ENCODE peak calls at places on chromosomes 11 and 22, in five cellular contexts. C is PC-9; E is heart right ventricle; M is GM23338; I is CD8-positive, alpha-beta T cell. Y is an unnamed sample.

GRCh38 chr11:70942593-70942992 is 309.8 kb downstream of the SHANK2 start:
- DNase-seq in M (peak), C (no peak), I (no peak), E (no peak), Y (no peak)

GRCh38 chr11:67640021-67640757 is 626 bp upstream of the TBX10 start:
- DNase-seq in I (peak), E (peak), C (peak), M (peak), Y (no peak)

GRCh38 chr11:6237271-6237670 is 1.6 kb upstream of the CNGA4 start:
- DNase-seq in C (no peak), M (no peak), I (no peak), E (no peak), Y (no peak)

GRCh38 chr11:58787903-58788302 is 56.2 kb upstream of the GLYAT start:
- DNase-seq in I (no peak), C (peak), E (no peak), M (no peak), Y (no peak)

GRCh38 chr11:132186699-132187098 is 816.3 kb downstream of the NTM start:
- DNase-seq in E (no peak), I (no peak), C (no peak), M (peak), Y (no peak)

GRCh38 chr22:39416319-39416718 is 16.7 kb downstream of the TAB1 start:
- DNase-seq in M (no peak), C (no peak), E (no peak), I (peak), Y (no peak)

GRCh38 chr11:102927624-102927990 is 27.9 kb downstream of the MMP13 start:
- DNase-seq in C (no peak), I (no peak), E (no peak), M (no peak), Y (no peak)

GRCh38 chr11:117217685-117218084 is 14.2 kb downstream of the PCSK7 start:
- DNase-seq in E (peak), M (no peak), I (no peak), C (no peak), Y (no peak)

GRCh38 chr11:61693897-61694840 is 14.0 kb downstream of the DAGLA start:
- DNase-seq in M (no peak), I (no peak), C (no peak), E (no peak), Y (no peak)

GRCh38 chr11:11391796-11392195 is 38.7 kb upstream of the CSNK2A3 start:
- DNase-seq in M (no peak), I (no peak), E (no peak), C (no peak), Y (no peak)

GRCh38 chr11:8327761-8328192 is 64.1 kb upstream of the LMO1 start:
- DNase-seq in M (no peak), I (no peak), C (no peak), E (no peak), Y (no peak)

GRCh38 chr11:108858624-108859023 is 193.8 kb downstream of the DDX10 start:
- DNase-seq in M (no peak), E (no peak), I (no peak), C (no peak), Y (no peak)

GRCh38 chr11:104946907-104947306 is 21.5 kb downstream of the CASP4 start:
- DNase-seq in I (no peak), E (no peak), C (peak), M (peak), Y (no peak)

GRCh38 chr11:65606876-65607613 is 7.0 kb downstream of the MAP3K11 start:
- DNase-seq in I (no peak), M (peak), C (no peak), E (peak), Y (peak)

GRCh38 chr11:102267602-102268001 is 49.7 kb upstream of the BIRC3 start:
- DNase-seq in E (no peak), I (no peak), C (peak), M (no peak), Y (no peak)

GRCh38 chr11:95324826-95325225 is 93.8 kb upstream of the SESN3 start:
- DNase-seq in E (no peak), C (no peak), M (no peak), I (no peak), Y (no peak)

GRCh38 chr11:69880041-69880802 is 61.0 kb upstream of the FGF3 start:
- DNase-seq in C (peak), I (no peak), M (no peak), E (no peak), Y (no peak)

GRCh38 chr11:93529707-93530467 is 13.3 kb downstream of the SMCO4 start:
- DNase-seq in C (no peak), E (no peak), I (no peak), M (no peak), Y (no peak)

GRCh38 chr22:17512960-17513359 is 50.3 kb upstream of the SLC25A18 start:
- DNase-seq in C (no peak), I (no peak), E (no peak), M (no peak), Y (no peak)

GRCh38 chr22:17513612-17514011 is 49.7 kb upstream of the SLC25A18 start:
- DNase-seq in E (no peak), I (no peak), C (no peak), M (no peak), Y (no peak)

GRCh38 chr22:17514092-17514491 is 49.2 kb upstream of the SLC25A18 start:
- DNase-seq in E (peak), C (no peak), I (no peak), M (no peak), Y (no peak)

GRCh38 chr22:17523925-17524324 is 39.4 kb upstream of the SLC25A18 start:
- DNase-seq in M (no peak), C (no peak), I (no peak), E (no peak), Y (no peak)

GRCh38 chr22:17518379-17518778 is 44.9 kb upstream of the SLC25A18 start:
- DNase-seq in E (no peak), C (no peak), I (no peak), M (no peak), Y (no peak)
- H3K27ac ChIP-seq in E (no peak), C (no peak), I (no peak), M (peak), Y (no peak)

GRCh38 chr11:106217456-106217855 is 140.0 kb downstream of the AASDHPPT start:
- DNase-seq in M (no peak), E (no peak), I (no peak), C (no peak), Y (no peak)

GRCh38 chr11:106222626-106223025 is 145.2 kb downstream of the AASDHPPT start:
- DNase-seq in E (no peak), M (peak), I (no peak), C (no peak), Y (no peak)

GRCh38 chr11:106216281-106216680 is 138.8 kb downstream of the AASDHPPT start:
- DNase-seq in I (no peak), M (no peak), C (no peak), E (peak), Y (no peak)

DNA sequence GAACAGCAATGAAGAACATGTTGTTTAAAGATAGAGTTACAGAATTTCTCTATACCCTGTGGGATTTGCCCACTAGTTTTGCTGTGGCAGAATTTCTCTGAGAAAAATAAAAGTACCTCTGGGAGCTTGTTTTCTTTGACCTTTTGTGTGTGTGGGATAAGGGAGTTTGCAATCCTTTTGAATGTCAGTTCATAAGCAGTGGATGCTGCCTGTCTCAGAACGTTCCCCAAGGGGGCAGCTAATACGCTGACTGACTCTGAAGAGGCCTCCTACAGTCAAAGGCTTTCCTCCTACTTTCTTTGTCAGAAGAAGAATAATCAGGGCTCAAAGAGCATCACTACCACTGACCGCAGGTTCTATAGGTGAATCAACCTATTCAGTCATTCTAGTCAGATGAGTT is 140.6 kb downstream of the AASDHPPT start:
- DNase-seq in I (no peak), C (no peak), M (peak), E (no peak), Y (no peak)
- H3K27ac ChIP-seq in I (no peak), C (no peak), M (no peak), E (no peak), Y (no peak)

DNA sequence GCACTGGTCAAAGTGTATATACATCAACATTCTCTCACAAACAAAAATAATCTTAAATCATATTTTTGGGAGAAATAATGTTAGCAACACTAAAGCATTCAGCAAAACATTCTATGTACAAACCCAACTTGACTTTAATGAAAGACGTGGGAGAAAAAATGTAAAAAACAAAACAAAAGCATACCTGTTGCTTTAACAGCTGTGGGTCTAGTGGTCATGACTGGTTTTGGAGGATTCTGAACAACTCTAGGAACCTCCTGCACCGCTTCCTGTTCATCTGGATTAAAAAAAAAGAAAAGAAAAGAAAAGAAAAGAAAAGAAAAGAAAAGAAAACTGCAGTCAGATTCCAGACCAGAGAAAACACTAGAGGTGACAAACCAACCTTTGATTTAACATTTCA is 2.1 kb downstream of the FNBP4 start:
- DNase-seq in I (no peak), M (no peak), C (no peak), E (no peak), Y (no peak)
- H3K27ac ChIP-seq in I (peak), M (peak), C (peak), E (peak), Y (no peak)

GRCh38 chr11:27423125-27423524 is 49.5 kb downstream of the LGR4 start:
- DNase-seq in I (no peak), C (peak), E (peak), M (peak), Y (no peak)
- H3K27ac ChIP-seq in I (no peak), C (peak), E (peak), M (peak), Y (no peak)

DNA sequence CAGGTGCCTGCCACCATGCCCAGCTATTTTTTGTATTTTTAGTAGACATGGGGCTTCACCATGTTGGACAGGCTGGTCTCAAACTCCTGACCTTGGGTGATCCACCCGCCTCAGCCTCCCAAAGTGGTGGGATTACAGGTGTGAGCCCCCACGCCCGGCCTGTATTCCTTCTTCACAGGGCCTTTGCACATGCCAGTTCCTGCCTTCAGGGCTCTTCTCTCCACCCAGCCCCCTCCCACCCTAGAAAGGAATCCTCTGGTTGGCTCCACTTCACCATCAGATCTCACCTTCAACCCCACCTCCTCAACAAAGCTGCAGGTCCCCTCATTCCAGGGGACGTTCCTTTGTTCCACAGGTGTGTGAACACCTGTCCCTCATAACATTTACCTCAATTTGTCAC is 2.0 kb downstream of the POLR3H start:
- DNase-seq in E (no peak), C (no peak), I (no peak), M (no peak), Y (no peak)
- H3K27ac ChIP-seq in E (no peak), C (no peak), I (no peak), M (no peak), Y (peak)

GRCh38 chr22:22030493-22031182 is 48.1 kb upstream of the TOP3B start:
- DNase-seq in M (peak), I (no peak), E (no peak), C (no peak), Y (no peak)
- H3K27ac ChIP-seq in M (no peak), I (no peak), E (no peak), C (no peak), Y (no peak)

GRCh38 chr11:73345481-73346147 is 30.6 kb upstream of the RELT start:
- DNase-seq in I (no peak), E (no peak), M (no peak), C (no peak), Y (no peak)

GRCh38 chr11:73348838-73349237 is 27.4 kb upstream of the RELT start:
- DNase-seq in E (no peak), I (no peak), C (no peak), M (no peak), Y (no peak)

GRCh38 chr11:73349633-73350032 is 26.6 kb upstream of the RELT start:
- DNase-seq in E (no peak), M (no peak), I (no peak), C (no peak), Y (no peak)

GRCh38 chr11:73346186-73346935 is 29.8 kb upstream of the RELT start:
- DNase-seq in M (no peak), E (no peak), C (no peak), I (no peak), Y (no peak)

GRCh38 chr11:73347067-73347466 is 29.1 kb upstream of the RELT start:
- DNase-seq in C (no peak), I (no peak), E (no peak), M (no peak), Y (no peak)
- H3K27ac ChIP-seq in C (no peak), I (no peak), E (no peak), M (no peak), Y (no peak)

DNA sequence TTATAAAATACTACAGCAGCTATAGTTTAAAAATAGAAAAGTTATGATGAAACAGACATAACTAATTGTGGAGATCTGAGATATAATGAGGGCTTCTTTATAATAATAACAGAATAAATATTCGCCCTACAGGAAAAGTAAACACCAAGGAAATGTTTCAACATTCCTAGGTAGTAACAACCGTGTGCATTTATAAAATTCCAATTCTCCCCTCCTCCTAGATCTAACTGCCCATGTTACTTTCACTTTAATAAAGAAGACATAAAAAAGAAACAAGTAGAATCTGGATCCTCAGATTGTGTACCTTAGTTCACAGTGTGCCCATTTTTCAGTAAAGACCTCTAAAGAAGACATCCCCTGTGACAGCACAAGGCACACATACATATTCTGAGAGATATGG is 57.8 kb upstream of the MN1 start:
- DNase-seq in C (no peak), E (no peak), M (no peak), I (no peak), Y (no peak)
- H3K27ac ChIP-seq in C (peak), E (no peak), M (no peak), I (no peak), Y (no peak)